ENCODE peak calls at places on chromosomes 11 and 22, in seven cellular contexts. One of them, this sample, is unnamed. For H3K36me3, the result is how much of the 10 kb centered on the place peaks cover.

GRCh38 chr11:73779084-73779902 is 8.4 kb upstream of the MRPL48 start:
- DNase-seq in mammary epithelial cell: peak
- DNase-seq in heart right ventricle: peak
- DNase-seq in HCT116: peak
- DNase-seq in BJ: peak
- DNase-seq in psoas muscle: peak
- DNase-seq in Peyer's patch: peak
- DNase-seq in this sample: peak

GRCh38 chr22:39421691-39422090 is 22.1 kb downstream of the TAB1 start:
- DNase-seq in heart right ventricle: no peak
- DNase-seq in Peyer's patch: no peak
- DNase-seq in BJ: no peak
- DNase-seq in mammary epithelial cell: no peak
- DNase-seq in HCT116: no peak
- DNase-seq in psoas muscle: peak
- DNase-seq in this sample: no peak

GRCh38 chr22:39966522-39966921 is 6.3 kb downstream of the TMA7B start:
- DNase-seq in Peyer's patch: no peak
- DNase-seq in BJ: no peak
- DNase-seq in heart right ventricle: no peak
- DNase-seq in HCT116: no peak
- DNase-seq in psoas muscle: no peak
- DNase-seq in mammary epithelial cell: no peak
- DNase-seq in this sample: no peak

GRCh38 chr11:17719028-17719939 is at the start of gene MYOD1:
- DNase-seq in heart right ventricle: no peak
- DNase-seq in mammary epithelial cell: no peak
- DNase-seq in BJ: no peak
- DNase-seq in HCT116: no peak
- DNase-seq in psoas muscle: peak
- DNase-seq in Peyer's patch: no peak
- DNase-seq in this sample: no peak

GRCh38 chr22:28029201-28029948 is 110.3 kb upstream of the PITPNB start:
- DNase-seq in HCT116: no peak
- DNase-seq in psoas muscle: peak
- DNase-seq in heart right ventricle: peak
- DNase-seq in mammary epithelial cell: no peak
- DNase-seq in Peyer's patch: no peak
- DNase-seq in BJ: no peak
- DNase-seq in this sample: no peak

GRCh38 chr11:118607401-118608267 is at the start of gene PHLDB1:
- DNase-seq in psoas muscle: peak
- DNase-seq in mammary epithelial cell: peak
- DNase-seq in Peyer's patch: peak
- DNase-seq in BJ: no peak
- DNase-seq in heart right ventricle: peak
- DNase-seq in HCT116: no peak
- DNase-seq in this sample: peak

GRCh38 chr11:8786933-8787332 is 104.3 kb downstream of the RPL27A start:
- DNase-seq in mammary epithelial cell: peak
- DNase-seq in heart right ventricle: no peak
- DNase-seq in BJ: no peak
- DNase-seq in Peyer's patch: no peak
- DNase-seq in psoas muscle: no peak
- DNase-seq in HCT116: no peak
- DNase-seq in this sample: no peak

GRCh38 chr11:86101493-86101892 is 32.6 kb upstream of the PICALM start:
- DNase-seq in heart right ventricle: no peak
- DNase-seq in mammary epithelial cell: peak
- DNase-seq in BJ: no peak
- DNase-seq in HCT116: no peak
- DNase-seq in psoas muscle: no peak
- DNase-seq in Peyer's patch: no peak
- DNase-seq in this sample: no peak

GRCh38 chr11:69931994-69932910 is 113.0 kb upstream of the FGF3 start:
- DNase-seq in mammary epithelial cell: no peak
- DNase-seq in Peyer's patch: no peak
- DNase-seq in psoas muscle: no peak
- DNase-seq in BJ: no peak
- DNase-seq in heart right ventricle: peak
- DNase-seq in HCT116: no peak
- DNase-seq in this sample: no peak

GRCh38 chr11:91133361-91133760 is 910.5 kb upstream of the CHORDC1 start:
- DNase-seq in HCT116: no peak
- DNase-seq in psoas muscle: no peak
- DNase-seq in Peyer's patch: no peak
- DNase-seq in BJ: no peak
- DNase-seq in mammary epithelial cell: no peak
- DNase-seq in heart right ventricle: no peak
- DNase-seq in this sample: no peak

GRCh38 chr22:17764036-17764435 is 10.2 kb downstream of the BID start:
- DNase-seq in HCT116: no peak
- DNase-seq in BJ: no peak
- DNase-seq in psoas muscle: no peak
- DNase-seq in heart right ventricle: no peak
- DNase-seq in mammary epithelial cell: no peak
- DNase-seq in Peyer's patch: no peak
- DNase-seq in this sample: no peak

GRCh38 chr11:112087212-112087611 is 539 bp downstream of the SDHD start:
- DNase-seq in heart right ventricle: no peak
- DNase-seq in Peyer's patch: no peak
- DNase-seq in BJ: no peak
- DNase-seq in mammary epithelial cell: no peak
- DNase-seq in HCT116: no peak
- DNase-seq in psoas muscle: no peak
- DNase-seq in this sample: no peak

GRCh38 chr22:49328076-49328475 is 499.6 kb downstream of the BRD1 start:
- DNase-seq in heart right ventricle: no peak
- DNase-seq in Peyer's patch: no peak
- DNase-seq in BJ: no peak
- DNase-seq in psoas muscle: no peak
- DNase-seq in HCT116: no peak
- DNase-seq in mammary epithelial cell: no peak
- DNase-seq in this sample: no peak

GRCh38 chr11:126194121-126194543 is 17.3 kb downstream of the RPUSD4 start:
- DNase-seq in mammary epithelial cell: peak
- DNase-seq in Peyer's patch: peak
- DNase-seq in psoas muscle: no peak
- DNase-seq in BJ: no peak
- DNase-seq in heart right ventricle: no peak
- DNase-seq in HCT116: no peak
- DNase-seq in this sample: no peak

GRCh38 chr22:29617922-29618629 is 14.6 kb downstream of the NF2 start:
- DNase-seq in BJ: no peak
- DNase-seq in heart right ventricle: no peak
- DNase-seq in HCT116: peak
- DNase-seq in mammary epithelial cell: peak
- DNase-seq in Peyer's patch: no peak
- DNase-seq in psoas muscle: no peak
- DNase-seq in this sample: no peak

GRCh38 chr22:45684169-45684568 is 12.5 kb downstream of the ATXN10 start:
- DNase-seq in heart right ventricle: no peak
- DNase-seq in psoas muscle: no peak
- DNase-seq in mammary epithelial cell: no peak
- DNase-seq in Peyer's patch: no peak
- DNase-seq in BJ: no peak
- DNase-seq in HCT116: no peak
- DNase-seq in this sample: no peak

GRCh38 chr11:65887723-65888162 is 528 bp downstream of the FIBP start:
- DNase-seq in BJ: no peak
- DNase-seq in mammary epithelial cell: peak
- DNase-seq in psoas muscle: no peak
- DNase-seq in Peyer's patch: no peak
- DNase-seq in HCT116: no peak
- DNase-seq in heart right ventricle: no peak
- DNase-seq in this sample: no peak

GRCh38 chr11:111379500-111380136 is 543 bp upstream of the POU2AF1 start:
- DNase-seq in mammary epithelial cell: no peak
- DNase-seq in HCT116: no peak
- DNase-seq in BJ: no peak
- DNase-seq in psoas muscle: no peak
- DNase-seq in heart right ventricle: no peak
- DNase-seq in Peyer's patch: peak
- DNase-seq in this sample: no peak

GRCh38 chr11:30423886-30424285 is 101.0 kb downstream of the ARL14EP start:
- DNase-seq in BJ: no peak
- DNase-seq in psoas muscle: no peak
- DNase-seq in HCT116: no peak
- DNase-seq in heart right ventricle: no peak
- DNase-seq in mammary epithelial cell: no peak
- DNase-seq in Peyer's patch: no peak
- DNase-seq in this sample: no peak

GRCh38 chr11:58286249-58286648 is 18.2 kb upstream of the OR10W1 start:
- DNase-seq in HCT116: peak
- DNase-seq in mammary epithelial cell: peak
- DNase-seq in psoas muscle: no peak
- DNase-seq in BJ: no peak
- DNase-seq in heart right ventricle: no peak
- DNase-seq in Peyer's patch: peak
- DNase-seq in this sample: no peak

GRCh38 chr11:9076661-9077060 is 14.7 kb downstream of the SCUBE2 start:
- DNase-seq in heart right ventricle: no peak
- DNase-seq in BJ: no peak
- DNase-seq in HCT116: no peak
- DNase-seq in Peyer's patch: no peak
- DNase-seq in psoas muscle: no peak
- DNase-seq in mammary epithelial cell: peak
- DNase-seq in this sample: no peak

GRCh38 chr11:23765862-23766261 is 731.0 kb upstream of the LUZP2 start:
- DNase-seq in HCT116: no peak
- DNase-seq in psoas muscle: no peak
- DNase-seq in BJ: no peak
- DNase-seq in heart right ventricle: no peak
- DNase-seq in mammary epithelial cell: no peak
- DNase-seq in Peyer's patch: no peak
- DNase-seq in this sample: no peak

GRCh38 chr11:112797653-112798293 is 163.4 kb upstream of the NCAM1 start:
- DNase-seq in Peyer's patch: peak
- DNase-seq in HCT116: no peak
- DNase-seq in psoas muscle: no peak
- DNase-seq in heart right ventricle: no peak
- DNase-seq in BJ: no peak
- DNase-seq in mammary epithelial cell: peak
- DNase-seq in this sample: peak

GRCh38 chr11:120182357-120182756 is 28.5 kb upstream of the OAF start:
- DNase-seq in psoas muscle: no peak
- DNase-seq in Peyer's patch: no peak
- DNase-seq in BJ: no peak
- DNase-seq in heart right ventricle: no peak
- DNase-seq in mammary epithelial cell: no peak
- DNase-seq in HCT116: no peak
- DNase-seq in this sample: no peak

DNA sequence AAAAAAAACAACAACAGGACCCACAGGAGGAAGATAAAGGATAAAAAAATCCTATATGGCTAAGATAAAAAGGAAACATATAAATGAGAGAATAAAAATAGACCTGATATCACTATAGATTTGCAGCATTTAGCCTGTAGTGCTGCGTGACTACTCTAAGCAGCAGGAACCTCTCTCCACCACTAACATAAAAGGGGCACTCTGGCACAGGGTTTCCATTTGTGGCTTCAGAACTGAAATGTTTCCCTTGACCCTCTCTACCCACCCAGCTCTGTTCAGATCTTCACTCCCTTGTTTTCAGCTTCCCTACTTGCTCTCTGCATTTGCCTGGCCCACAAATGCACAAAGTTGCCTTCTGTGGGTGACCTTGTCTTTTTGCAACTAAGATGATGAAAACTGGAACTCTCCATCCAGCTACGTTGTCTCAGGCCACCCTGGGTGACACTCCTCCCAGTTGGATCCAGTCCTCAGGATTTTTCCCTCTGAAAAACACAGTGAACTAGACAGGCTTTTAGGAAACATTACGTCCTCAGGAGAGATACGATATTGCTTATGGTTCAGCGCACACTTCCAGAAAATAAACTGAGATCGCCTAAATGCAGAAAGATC is 19.8 kb upstream of the PSMA1 start:
- DNase-seq in psoas muscle: no peak
- DNase-seq in mammary epithelial cell: no peak
- DNase-seq in HCT116: no peak
- DNase-seq in Peyer's patch: no peak
- DNase-seq in BJ: no peak
- DNase-seq in heart right ventricle: no peak
- DNase-seq in this sample: no peak
- H3K4me3 ChIP-seq in psoas muscle: no peak
- H3K4me3 ChIP-seq in mammary epithelial cell: no peak
- H3K4me3 ChIP-seq in HCT116: no peak
- H3K4me3 ChIP-seq in Peyer's patch: no peak
- H3K4me3 ChIP-seq in BJ: no peak
- H3K4me3 ChIP-seq in heart right ventricle: no peak
- H3K4me3 ChIP-seq in this sample: no peak

GRCh38 chr11:129445226-129445625 is 69.6 kb downstream of the BARX2 start:
- DNase-seq in heart right ventricle: no peak
- DNase-seq in psoas muscle: no peak
- DNase-seq in mammary epithelial cell: no peak
- DNase-seq in Peyer's patch: no peak
- DNase-seq in HCT116: no peak
- DNase-seq in BJ: no peak
- DNase-seq in this sample: no peak
- H3K36me3 ChIP-seq in heart right ventricle: under half
- H3K36me3 ChIP-seq in psoas muscle: under half
- H3K36me3 ChIP-seq in mammary epithelial cell: under half
- H3K36me3 ChIP-seq in Peyer's patch: under half
- H3K36me3 ChIP-seq in HCT116: under half
- H3K36me3 ChIP-seq in BJ: under half
- H3K36me3 ChIP-seq in this sample: under half

DNA sequence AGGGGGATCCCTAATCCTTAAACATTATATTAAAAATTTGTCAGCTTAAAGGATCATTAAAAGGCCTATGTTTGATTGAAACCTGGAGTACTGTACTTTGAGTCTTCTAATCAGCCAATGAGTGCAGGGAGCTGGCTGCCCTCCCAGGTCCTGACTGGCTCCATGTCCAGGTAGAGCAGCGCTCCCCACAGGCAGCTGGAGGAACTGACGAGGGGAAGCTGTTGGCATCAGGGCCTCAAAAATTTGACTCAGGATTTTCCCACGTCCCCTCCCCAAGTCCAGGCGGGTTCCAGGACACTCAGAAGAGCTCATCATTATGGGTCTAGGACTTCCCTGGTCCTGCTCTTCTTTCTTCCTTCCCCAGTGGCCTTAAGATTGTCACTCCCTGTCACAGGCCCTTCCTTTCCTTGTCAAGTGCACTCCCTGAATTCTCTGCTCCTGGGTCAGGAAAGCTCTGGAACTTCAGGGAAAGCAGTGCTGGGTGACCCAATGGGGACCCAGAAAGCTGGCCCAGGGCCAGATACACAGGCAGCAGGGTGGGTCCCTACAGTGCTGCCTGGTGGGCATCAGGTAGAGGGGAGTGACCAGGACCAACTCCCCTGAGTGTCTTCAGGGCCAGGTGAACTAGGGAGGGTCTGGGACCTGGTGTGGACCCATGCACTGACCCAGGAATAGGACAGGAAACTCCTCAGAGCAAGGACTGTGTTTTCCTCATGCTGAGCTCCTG is 65.5 kb downstream of the GGTLC2 start:
- DNase-seq in psoas muscle: no peak
- DNase-seq in Peyer's patch: no peak
- DNase-seq in HCT116: no peak
- DNase-seq in mammary epithelial cell: no peak
- DNase-seq in heart right ventricle: no peak
- DNase-seq in BJ: no peak
- DNase-seq in this sample: no peak
- TF ChIP-seq CTCF in psoas muscle: no peak
- TF ChIP-seq CTCF in Peyer's patch: peak
- TF ChIP-seq CTCF in HCT116: peak
- TF ChIP-seq CTCF in mammary epithelial cell: peak
- TF ChIP-seq CTCF in heart right ventricle: no peak
- TF ChIP-seq CTCF in BJ: peak
- TF ChIP-seq CTCF in this sample: no peak

GRCh38 chr22:19067696-19068348 is 54.4 kb downstream of the DGCR2 start:
- DNase-seq in HCT116: no peak
- DNase-seq in Peyer's patch: no peak
- DNase-seq in psoas muscle: no peak
- DNase-seq in BJ: no peak
- DNase-seq in mammary epithelial cell: no peak
- DNase-seq in heart right ventricle: no peak
- DNase-seq in this sample: no peak
- H3K4me3 ChIP-seq in HCT116: no peak
- H3K4me3 ChIP-seq in Peyer's patch: no peak
- H3K4me3 ChIP-seq in psoas muscle: no peak
- H3K4me3 ChIP-seq in BJ: no peak
- H3K4me3 ChIP-seq in mammary epithelial cell: no peak
- H3K4me3 ChIP-seq in heart right ventricle: no peak
- H3K4me3 ChIP-seq in this sample: no peak

This sample was measured in GM06990.